ENCODE peak calls at places on chromosomes 3 and 15, in seven cellular contexts. One of them, this sample, is unnamed. For H3K4me1, the result is how much of the 10 kb centered on the place peaks cover.

GRCh38 chr3:151012753-151013152 is 40.2 kb upstream of the CLRN1 start:
- DNase-seq in Peyer's patch: no peak
- DNase-seq in uterus: no peak
- DNase-seq in esophagus squamous epithelium: no peak
- DNase-seq in IMR-90: no peak
- DNase-seq in endothelial cell of umbilical vein: no peak
- DNase-seq in stomach: no peak
- DNase-seq in this sample: no peak

GRCh38 chr3:156291269-156292123 is 171.1 kb downstream of the KCNAB1 start:
- DNase-seq in Peyer's patch: no peak
- DNase-seq in uterus: no peak
- DNase-seq in esophagus squamous epithelium: no peak
- DNase-seq in IMR-90: peak
- DNase-seq in endothelial cell of umbilical vein: no peak
- DNase-seq in stomach: no peak
- DNase-seq in this sample: no peak

GRCh38 chr3:89367166-89367565 is 259.7 kb downstream of the EPHA3 start:
- DNase-seq in Peyer's patch: no peak
- DNase-seq in uterus: no peak
- DNase-seq in esophagus squamous epithelium: no peak
- DNase-seq in IMR-90: no peak
- DNase-seq in endothelial cell of umbilical vein: no peak
- DNase-seq in stomach: no peak
- DNase-seq in this sample: no peak

GRCh38 chr15:45635191-45635638 is 386 bp downstream of the SQOR start:
- DNase-seq in Peyer's patch: peak
- DNase-seq in uterus: peak
- DNase-seq in esophagus squamous epithelium: peak
- DNase-seq in IMR-90: no peak
- DNase-seq in endothelial cell of umbilical vein: no peak
- DNase-seq in stomach: peak
- DNase-seq in this sample: peak

GRCh38 chr3:30681276-30682211 is 75.1 kb downstream of the TGFBR2 start:
- DNase-seq in Peyer's patch: no peak
- DNase-seq in uterus: peak
- DNase-seq in esophagus squamous epithelium: no peak
- DNase-seq in IMR-90: peak
- DNase-seq in endothelial cell of umbilical vein: peak
- DNase-seq in stomach: no peak
- DNase-seq in this sample: peak

GRCh38 chr15:76057332-76058000 is 2.3 kb upstream of the TMEM266 start:
- DNase-seq in Peyer's patch: peak
- DNase-seq in uterus: no peak
- DNase-seq in esophagus squamous epithelium: no peak
- DNase-seq in IMR-90: peak
- DNase-seq in endothelial cell of umbilical vein: peak
- DNase-seq in stomach: peak
- DNase-seq in this sample: peak

GRCh38 chr3:190877925-190878324 is 15.4 kb upstream of the GMNC start:
- DNase-seq in Peyer's patch: no peak
- DNase-seq in uterus: no peak
- DNase-seq in esophagus squamous epithelium: no peak
- DNase-seq in IMR-90: no peak
- DNase-seq in endothelial cell of umbilical vein: no peak
- DNase-seq in stomach: no peak
- DNase-seq in this sample: no peak

GRCh38 chr3:43426388-43426787 is 140.0 kb downstream of the SNRK start:
- DNase-seq in Peyer's patch: no peak
- DNase-seq in uterus: no peak
- DNase-seq in esophagus squamous epithelium: no peak
- DNase-seq in IMR-90: no peak
- DNase-seq in endothelial cell of umbilical vein: no peak
- DNase-seq in stomach: no peak
- DNase-seq in this sample: no peak

GRCh38 chr3:138066383-138066782 is 49.0 kb downstream of the DZIP1L start:
- DNase-seq in Peyer's patch: no peak
- DNase-seq in uterus: no peak
- DNase-seq in esophagus squamous epithelium: no peak
- DNase-seq in IMR-90: no peak
- DNase-seq in endothelial cell of umbilical vein: no peak
- DNase-seq in stomach: no peak
- DNase-seq in this sample: no peak

GRCh38 chr3:179482857-179483256 is 31.6 kb upstream of the GNB4 start:
- DNase-seq in Peyer's patch: no peak
- DNase-seq in uterus: no peak
- DNase-seq in esophagus squamous epithelium: no peak
- DNase-seq in IMR-90: no peak
- DNase-seq in endothelial cell of umbilical vein: peak
- DNase-seq in stomach: no peak
- DNase-seq in this sample: no peak

GRCh38 chr3:38120690-38121450 is 16.1 kb downstream of the ACAA1 start:
- DNase-seq in Peyer's patch: no peak
- DNase-seq in uterus: no peak
- DNase-seq in esophagus squamous epithelium: no peak
- DNase-seq in IMR-90: no peak
- DNase-seq in endothelial cell of umbilical vein: no peak
- DNase-seq in stomach: peak
- DNase-seq in this sample: no peak

GRCh38 chr15:71396536-71397125 is 281.4 kb downstream of the THSD4 start:
- DNase-seq in Peyer's patch: no peak
- DNase-seq in uterus: no peak
- DNase-seq in esophagus squamous epithelium: no peak
- DNase-seq in IMR-90: no peak
- DNase-seq in endothelial cell of umbilical vein: no peak
- DNase-seq in stomach: no peak
- DNase-seq in this sample: no peak

GRCh38 chr15:23855260-23855659 is 168.2 kb upstream of the NDN start:
- DNase-seq in Peyer's patch: no peak
- DNase-seq in uterus: no peak
- DNase-seq in esophagus squamous epithelium: no peak
- DNase-seq in IMR-90: no peak
- DNase-seq in endothelial cell of umbilical vein: no peak
- DNase-seq in stomach: no peak
- DNase-seq in this sample: no peak

GRCh38 chr15:89088605-89089315 is 504 bp downstream of the ABHD2 start:
- DNase-seq in Peyer's patch: no peak
- DNase-seq in uterus: no peak
- DNase-seq in esophagus squamous epithelium: no peak
- DNase-seq in IMR-90: peak
- DNase-seq in endothelial cell of umbilical vein: peak
- DNase-seq in stomach: peak
- DNase-seq in this sample: no peak

GRCh38 chr15:71469393-71469792 is 341.0 kb upstream of the NR2E3 start:
- DNase-seq in Peyer's patch: no peak
- DNase-seq in uterus: no peak
- DNase-seq in esophagus squamous epithelium: no peak
- DNase-seq in IMR-90: peak
- DNase-seq in endothelial cell of umbilical vein: no peak
- DNase-seq in stomach: no peak
- DNase-seq in this sample: no peak

GRCh38 chr15:48939686-48940085 is 24.0 kb downstream of the SHC4 start:
- DNase-seq in Peyer's patch: no peak
- DNase-seq in uterus: no peak
- DNase-seq in esophagus squamous epithelium: no peak
- DNase-seq in IMR-90: peak
- DNase-seq in endothelial cell of umbilical vein: no peak
- DNase-seq in stomach: no peak
- DNase-seq in this sample: no peak

GRCh38 chr15:74320358-74321247 is 46.8 kb downstream of the CYP11A1 start:
- DNase-seq in Peyer's patch: peak
- DNase-seq in uterus: peak
- DNase-seq in esophagus squamous epithelium: no peak
- DNase-seq in IMR-90: peak
- DNase-seq in endothelial cell of umbilical vein: peak
- DNase-seq in stomach: peak
- DNase-seq in this sample: peak

GRCh38 chr15:69034352-69034751 is 19.9 kb downstream of the NOX5 start:
- DNase-seq in Peyer's patch: no peak
- DNase-seq in uterus: no peak
- DNase-seq in esophagus squamous epithelium: no peak
- DNase-seq in IMR-90: peak
- DNase-seq in endothelial cell of umbilical vein: no peak
- DNase-seq in stomach: no peak
- DNase-seq in this sample: no peak

GRCh38 chr15:56124391-56124790 is 119.3 kb downstream of the RFX7 start:
- DNase-seq in Peyer's patch: no peak
- DNase-seq in uterus: no peak
- DNase-seq in esophagus squamous epithelium: no peak
- DNase-seq in IMR-90: peak
- DNase-seq in endothelial cell of umbilical vein: no peak
- DNase-seq in stomach: no peak
- DNase-seq in this sample: no peak

GRCh38 chr3:132643366-132643765 is 16.2 kb downstream of the ACAD11 start:
- DNase-seq in Peyer's patch: no peak
- DNase-seq in uterus: no peak
- DNase-seq in esophagus squamous epithelium: no peak
- DNase-seq in IMR-90: no peak
- DNase-seq in endothelial cell of umbilical vein: no peak
- DNase-seq in stomach: no peak
- DNase-seq in this sample: no peak

GRCh38 chr3:115615001-115615447 is 8.3 kb upstream of the GAP43 start:
- DNase-seq in Peyer's patch: no peak
- DNase-seq in uterus: no peak
- DNase-seq in esophagus squamous epithelium: no peak
- DNase-seq in IMR-90: peak
- DNase-seq in endothelial cell of umbilical vein: no peak
- DNase-seq in stomach: no peak
- DNase-seq in this sample: no peak

GRCh38 chr15:64893481-64894394 is 18.0 kb upstream of the ANKDD1A start:
- DNase-seq in Peyer's patch: peak
- DNase-seq in uterus: peak
- DNase-seq in esophagus squamous epithelium: peak
- DNase-seq in IMR-90: peak
- DNase-seq in endothelial cell of umbilical vein: peak
- DNase-seq in stomach: peak
- DNase-seq in this sample: peak
- TF ChIP-seq POLR2A in Peyer's patch: peak
- TF ChIP-seq POLR2A in uterus: peak
- TF ChIP-seq POLR2A in esophagus squamous epithelium: peak
- TF ChIP-seq POLR2A in IMR-90: peak
- TF ChIP-seq POLR2A in endothelial cell of umbilical vein: peak
- TF ChIP-seq POLR2A in stomach: no peak
- TF ChIP-seq POLR2A in this sample: no peak

GRCh38 chr3:46386206-46386605 is 15.5 kb downstream of the CCR5 start:
- DNase-seq in Peyer's patch: no peak
- DNase-seq in uterus: no peak
- DNase-seq in esophagus squamous epithelium: no peak
- DNase-seq in IMR-90: peak
- DNase-seq in endothelial cell of umbilical vein: peak
- DNase-seq in stomach: no peak
- DNase-seq in this sample: no peak

GRCh38 chr3:46383946-46384330 is 13.2 kb downstream of the CCR5 start:
- DNase-seq in Peyer's patch: peak
- DNase-seq in uterus: no peak
- DNase-seq in esophagus squamous epithelium: no peak
- DNase-seq in IMR-90: no peak
- DNase-seq in endothelial cell of umbilical vein: no peak
- DNase-seq in stomach: no peak
- DNase-seq in this sample: no peak

GRCh38 chr3:46393554-46394434 is 13.1 kb downstream of the CCR5AS start:
- DNase-seq in Peyer's patch: no peak
- DNase-seq in uterus: no peak
- DNase-seq in esophagus squamous epithelium: no peak
- DNase-seq in IMR-90: peak
- DNase-seq in endothelial cell of umbilical vein: no peak
- DNase-seq in stomach: no peak
- DNase-seq in this sample: no peak

GRCh38 chr3:46393011-46393410 is 13.9 kb downstream of the CCR5AS start:
- DNase-seq in Peyer's patch: no peak
- DNase-seq in uterus: no peak
- DNase-seq in esophagus squamous epithelium: no peak
- DNase-seq in IMR-90: no peak
- DNase-seq in endothelial cell of umbilical vein: no peak
- DNase-seq in stomach: no peak
- DNase-seq in this sample: no peak

DNA sequence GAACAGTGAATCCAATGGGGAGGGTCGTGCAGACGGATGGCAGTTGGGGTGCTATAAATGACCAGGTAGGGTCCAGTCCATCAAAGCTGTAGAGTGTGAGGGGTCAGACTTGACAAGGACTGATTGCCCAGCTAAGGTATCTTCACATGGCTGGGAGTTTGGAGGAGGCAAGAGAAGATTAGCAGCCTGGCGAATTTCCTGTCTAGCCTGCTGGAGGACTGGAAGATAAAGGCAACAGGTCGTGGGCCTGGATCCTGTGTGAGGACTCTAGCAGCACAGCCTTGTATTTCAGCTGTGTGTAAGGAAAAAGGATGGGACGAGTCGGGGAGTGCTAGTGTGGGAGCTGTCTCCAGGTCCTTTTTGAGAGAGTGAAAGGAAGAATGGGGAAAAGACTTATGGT is 17.6 kb downstream of the CCR5AS start:
- DNase-seq in Peyer's patch: no peak
- DNase-seq in uterus: no peak
- DNase-seq in esophagus squamous epithelium: no peak
- DNase-seq in IMR-90: no peak
- DNase-seq in endothelial cell of umbilical vein: no peak
- DNase-seq in stomach: no peak
- DNase-seq in this sample: no peak
- H3K4me1 ChIP-seq in Peyer's patch: under half
- H3K4me1 ChIP-seq in uterus: under half
- H3K4me1 ChIP-seq in esophagus squamous epithelium: under half
- H3K4me1 ChIP-seq in IMR-90: under half
- H3K4me1 ChIP-seq in endothelial cell of umbilical vein: under half
- H3K4me1 ChIP-seq in stomach: under half
- H3K4me1 ChIP-seq in this sample: under half

GRCh38 chr15:31463521-31464102 is 137.0 kb downstream of the KLF13 start:
- DNase-seq in Peyer's patch: no peak
- DNase-seq in uterus: no peak
- DNase-seq in esophagus squamous epithelium: no peak
- DNase-seq in IMR-90: no peak
- DNase-seq in endothelial cell of umbilical vein: peak
- DNase-seq in stomach: peak
- DNase-seq in this sample: no peak
- H3K4me3 ChIP-seq in Peyer's patch: no peak
- H3K4me3 ChIP-seq in uterus: no peak
- H3K4me3 ChIP-seq in esophagus squamous epithelium: no peak
- H3K4me3 ChIP-seq in IMR-90: no peak
- H3K4me3 ChIP-seq in endothelial cell of umbilical vein: no peak
- H3K4me3 ChIP-seq in stomach: no peak
- H3K4me3 ChIP-seq in this sample: no peak

DNA sequence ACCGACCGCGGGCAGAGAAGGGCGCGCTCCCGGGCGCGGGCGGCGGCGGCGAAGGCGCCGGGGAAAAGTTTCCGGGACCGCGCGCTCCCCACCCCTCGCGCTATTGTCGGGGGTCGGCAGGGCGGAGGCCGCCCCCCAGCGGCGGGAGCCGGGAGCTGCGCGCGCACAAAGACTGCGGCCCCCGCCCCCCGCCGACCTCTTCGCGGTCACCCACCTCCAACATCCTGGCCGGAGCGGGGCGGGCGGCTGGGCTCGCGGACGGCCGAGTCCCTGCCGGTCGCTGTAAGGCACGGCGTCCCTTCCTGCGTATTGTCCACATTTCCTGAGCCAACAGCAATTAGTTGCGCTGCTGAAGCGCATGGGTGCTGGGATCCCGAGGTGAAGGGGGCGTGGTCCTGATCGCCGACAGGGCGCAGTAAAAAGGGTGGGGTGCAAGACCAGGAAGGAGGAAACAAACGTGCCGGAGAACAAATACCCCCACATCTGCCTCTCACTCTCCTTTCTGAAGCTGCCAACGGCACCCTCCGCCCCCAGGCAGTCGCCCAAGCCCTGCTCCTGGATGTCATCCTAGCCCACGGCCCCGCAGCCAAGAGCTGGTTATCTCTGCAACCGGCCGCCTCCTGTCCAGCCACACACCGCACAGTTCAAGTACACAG is at the start of gene TMEM44:
- DNase-seq in Peyer's patch: peak
- DNase-seq in uterus: peak
- DNase-seq in esophagus squamous epithelium: no peak
- DNase-seq in IMR-90: peak
- DNase-seq in endothelial cell of umbilical vein: peak
- DNase-seq in stomach: peak
- DNase-seq in this sample: no peak
- TF ChIP-seq POLR2A in Peyer's patch: peak
- TF ChIP-seq POLR2A in uterus: no peak
- TF ChIP-seq POLR2A in esophagus squamous epithelium: peak
- TF ChIP-seq POLR2A in IMR-90: peak
- TF ChIP-seq POLR2A in endothelial cell of umbilical vein: peak
- TF ChIP-seq POLR2A in stomach: no peak
- TF ChIP-seq POLR2A in this sample: peak